ENCODE peak calls at places on chromosomes 12 and 14, in six cellular contexts. A is K562, C is transverse colon, X is tibial nerve, Q is HCT116, T is Peyer's patch. I is an unnamed sample.

GRCh38 chr12:66594688-66595087 is 84.2 kb downstream of the GRIP1 start:
- DNase-seq in A (no peak), C (no peak), X (no peak), Q (no peak), T (no peak), I (no peak)

GRCh38 chr12:64893961-64894360 is 69.5 kb downstream of the TBC1D30 start:
- DNase-seq in A (no peak), C (no peak), X (no peak), Q (no peak), T (no peak), I (peak; percentile 11)

GRCh38 chr14:24298892-24299254 is 707 bp downstream of the DHRS1 start:
- DNase-seq in A (peak; percentile 41), C (no peak), X (no peak), Q (peak; percentile 24), T (no peak), I (peak; percentile 79)

GRCh38 chr14:91352101-91352500 is 65.5 kb downstream of the CCDC88C start:
- DNase-seq in A (no peak), C (no peak), X (no peak), Q (no peak), T (no peak), I (no peak)

GRCh38 chr12:1879633-1880032 is 38.8 kb downstream of the CACNA2D4 start:
- DNase-seq in A (no peak), C (no peak), X (peak; percentile 3), Q (no peak), T (no peak), I (no peak)

GRCh38 chr12:116482859-116483258 is 76.3 kb upstream of the MAP1LC3B2 start:
- DNase-seq in A (no peak), C (no peak), X (no peak), Q (no peak), T (no peak), I (no peak)

GRCh38 chr14:80867091-80867490 is 74.4 kb downstream of the CEP128 start:
- DNase-seq in A (no peak), C (no peak), X (no peak), Q (no peak), T (no peak), I (no peak)

GRCh38 chr12:8914716-8915526 is 612 bp downstream of the PHC1 start:
- DNase-seq in A (peak; percentile 67), C (peak; percentile 62), X (peak; percentile 31), Q (no peak), T (peak; percentile 61), I (peak; percentile 74)

GRCh38 chr14:61761959-61762786 is at the start of gene SNAPC1:
- DNase-seq in A (peak; percentile 93), C (peak; percentile 97), X (peak; percentile 96), Q (peak; percentile 93), T (peak; percentile 95), I (peak; percentile 80)

GRCh38 chr12:65308001-65308400 is 29.5 kb downstream of the MSRB3 start:
- DNase-seq in A (no peak), C (no peak), X (no peak), Q (no peak), T (no peak), I (no peak)

GRCh38 chr12:49198431-49199155 is 9.7 kb upstream of the TUBA1A start:
- DNase-seq in A (no peak), C (no peak), X (no peak), Q (no peak), T (no peak), I (peak; percentile 57)

GRCh38 chr14:51070732-51071131 is 24.2 kb downstream of the TRIM9 start:
- DNase-seq in A (no peak), C (no peak), X (no peak), Q (no peak), T (no peak), I (no peak)

GRCh38 chr14:68939424-68939892 is 39.6 kb downstream of the ACTN1 start:
- DNase-seq in A (no peak), C (no peak), X (no peak), Q (no peak), T (no peak), I (no peak)

GRCh38 chr12:68557011-68557715 is 53.5 kb upstream of the RAP1B start:
- DNase-seq in A (no peak), C (no peak), X (no peak), Q (no peak), T (no peak), I (no peak)

GRCh38 chr12:49847161-49847560 is 4.3 kb upstream of the BCDIN3D start:
- DNase-seq in A (no peak), C (no peak), X (no peak), Q (no peak), T (no peak), I (no peak)

GRCh38 chr12:19771858-19772257 is 332.6 kb downstream of the AEBP2 start:
- DNase-seq in A (no peak), C (no peak), X (no peak), Q (no peak), T (no peak), I (no peak)

GRCh38 chr12:106064622-106065021 is 74.1 kb downstream of the NUAK1 start:
- DNase-seq in A (no peak), C (no peak), X (no peak), Q (no peak), T (no peak), I (no peak)

GRCh38 chr14:50763386-50764007 is 67.5 kb downstream of the NIN start:
- DNase-seq in A (no peak), C (no peak), X (no peak), Q (no peak), T (no peak), I (no peak)

GRCh38 chr14:51085007-51085406 is 9.9 kb downstream of the TRIM9 start:
- DNase-seq in A (no peak), C (no peak), X (no peak), Q (no peak), T (no peak), I (no peak)

GRCh38 chr12:47904647-47905312 is at the start of gene VDR:
- DNase-seq in A (peak; percentile 97), C (peak; percentile 88), X (peak; percentile 53), Q (peak; percentile 87), T (peak; percentile 72), I (peak; percentile 92)

GRCh38 chr12:132489602-132490239 is at the start of gene FBRSL1:
- DNase-seq in A (peak; percentile 98), C (peak; percentile 95), X (peak; percentile 80), Q (peak; percentile 49), T (peak; percentile 96), I (peak; percentile 97)
- TF ChIP-seq POLR2A in A (no peak), C (peak; percentile 51), X (no peak), Q (no peak), T (peak; percentile 39), I (peak; percentile 40)

GRCh38 chr12:95736631-95737030 is 53.9 kb downstream of the NTN4 start:
- DNase-seq in A (no peak), C (no peak), X (no peak), Q (no peak), T (no peak), I (no peak)
- TF ChIP-seq POLR2A in A (no peak), C (no peak), X (no peak), Q (no peak), T (no peak), I (no peak)

GRCh38 chr14:59009967-59010366 is 178.5 kb upstream of the DAAM1 start:
- DNase-seq in A (no peak), C (no peak), X (no peak), Q (no peak), T (no peak), I (no peak)

DNA sequence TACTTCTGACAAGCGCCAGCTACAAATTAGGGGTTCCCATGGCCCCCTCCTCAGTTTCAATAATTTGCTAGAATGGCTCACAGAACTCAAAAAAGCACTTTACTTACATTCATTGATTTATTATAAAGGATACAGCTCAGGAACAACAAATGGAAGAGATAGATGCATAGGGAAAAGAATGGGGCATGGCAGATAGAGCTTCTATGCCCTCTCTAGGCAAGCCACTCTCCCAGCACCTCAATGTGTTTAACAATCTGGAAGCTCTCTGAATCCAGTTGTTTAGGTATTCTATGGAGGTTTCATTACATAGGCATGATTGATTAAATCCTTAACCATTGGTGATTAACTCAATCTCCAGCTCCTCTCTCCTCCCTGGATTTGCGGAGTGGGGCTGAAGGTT is 184.5 kb upstream of the DAAM1 start:
- DNase-seq in A (no peak), C (no peak), X (no peak), Q (no peak), T (no peak), I (no peak)
- TF ChIP-seq POLR2A in A (no peak), C (no peak), X (no peak), Q (no peak), T (no peak), I (no peak)

DNA sequence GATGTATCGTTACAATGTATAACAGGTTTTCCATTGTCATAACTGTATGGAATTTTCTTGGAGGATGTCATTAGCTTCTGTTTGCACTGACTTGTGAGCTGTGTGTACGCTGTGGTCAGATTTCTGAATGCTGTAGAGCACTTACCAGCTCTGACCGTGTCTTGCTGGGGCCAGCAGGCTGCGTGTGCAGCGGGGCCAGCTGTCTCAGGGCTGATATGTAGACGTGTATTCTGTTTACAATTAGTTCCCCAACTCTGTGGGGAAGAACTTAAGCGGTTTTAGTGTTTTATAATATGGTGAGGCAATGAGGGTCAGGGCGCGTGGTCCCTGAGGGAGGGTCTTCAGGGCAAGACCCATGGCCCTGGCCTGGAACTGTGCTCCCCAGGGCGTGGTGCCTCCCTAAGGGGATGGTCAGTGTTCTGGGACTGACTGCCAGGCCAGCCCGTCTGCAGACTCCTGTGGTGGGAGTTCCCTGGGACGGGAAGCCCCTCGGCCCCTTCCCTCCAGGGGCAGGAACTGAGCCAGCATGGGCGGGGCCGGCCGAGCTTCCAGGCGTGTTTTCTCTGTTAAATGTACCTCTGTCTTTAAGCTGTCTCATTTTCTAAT is 18.7 kb downstream of the XRCC3 start:
- DNase-seq in A (no peak), C (peak; percentile 23), X (no peak), Q (no peak), T (no peak), I (no peak)
- TF ChIP-seq POLR2A in A (no peak), C (no peak), X (no peak), Q (no peak), T (no peak), I (no peak)

GRCh38 chr12:109597795-109598427 is 24.3 kb downstream of the MVK start:
- DNase-seq in A (peak; percentile 93), C (peak; percentile 84), X (peak; percentile 78), Q (peak; percentile 44), T (peak; percentile 64), I (peak; percentile 97)
- TF ChIP-seq POLR2A in A (peak; percentile 52), C (no peak), X (no peak), Q (no peak), T (no peak), I (no peak)

GRCh38 chr12:110058875-110059615 is 10.7 kb upstream of the C12orf76 start:
- DNase-seq in A (no peak), C (no peak), X (no peak), Q (no peak), T (no peak), I (no peak)

GRCh38 chr12:110065540-110065939 is 17.2 kb upstream of the C12orf76 start:
- DNase-seq in A (no peak), C (no peak), X (no peak), Q (no peak), T (no peak), I (no peak)

DNA sequence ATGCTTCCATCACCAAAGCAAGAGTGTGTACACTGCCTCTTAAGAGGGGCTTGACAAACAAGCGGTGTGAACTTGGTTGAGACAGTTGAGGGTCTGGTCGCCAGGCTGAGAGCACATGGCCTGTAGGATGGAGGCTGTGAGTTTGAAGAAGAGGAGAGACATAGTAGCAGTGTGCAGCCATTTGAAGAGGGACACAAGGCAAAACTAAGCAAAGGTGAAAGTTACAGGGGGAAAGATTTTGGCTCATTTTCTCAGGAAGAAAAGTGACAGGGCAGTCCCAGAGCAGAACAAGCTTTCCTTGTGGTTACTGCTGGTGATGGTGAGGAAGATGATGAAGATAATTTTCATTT is 11.3 kb upstream of the C12orf76 start:
- DNase-seq in A (no peak), C (no peak), X (no peak), Q (no peak), T (no peak), I (no peak)
- TF ChIP-seq POLR2A in A (no peak), C (no peak), X (no peak), Q (no peak), T (no peak), I (no peak)

I was measured in H54.